ENCODE peak calls at places on chromosomes 1 and 21, in nine cellular contexts. L is psoas muscle, D is PC-3, I is left ventricle myocardium superior, N is DMS153, F is GM23248, Q is kidney tubule cell, S is Right ventricle myocardium inferior, Z is T-cell. U is an unnamed sample.

GRCh38 chr1:231069333-231069732 is 29.3 kb upstream of the FAM89A start:
- DNase-seq in F (no peak), Q (no peak), I (no peak), Z (no peak), D (no peak), S (no peak), N (no peak), L (no peak), U (no peak)

GRCh38 chr1:188709146-188709545 is 1768.5 kb downstream of the BRINP3 start:
- DNase-seq in F (no peak), I (no peak), L (no peak), N (no peak), S (no peak), Z (no peak), D (no peak), Q (no peak), U (no peak)

GRCh38 chr1:214454619-214455396 is 96.6 kb downstream of the PTPN14 start:
- DNase-seq in Z (no peak), I (no peak), S (no peak), D (peak), L (no peak), N (no peak), F (peak), Q (peak), U (no peak)

GRCh38 chr1:30877205-30877912 is 31.2 kb downstream of the SDC3 start:
- DNase-seq in N (no peak), Z (no peak), I (peak), L (peak), D (no peak), Q (no peak), F (peak), S (peak), U (no peak)

GRCh38 chr1:182962554-182963115 is 9.7 kb upstream of the SHCBP1L start:
- DNase-seq in L (peak), F (peak), S (peak), Z (no peak), N (peak), I (peak), Q (peak), D (peak), U (peak)

GRCh38 chr1:65229201-65229600 is 80.1 kb upstream of the DNAJC6 start:
- DNase-seq in I (no peak), S (no peak), N (no peak), Z (no peak), D (no peak), L (no peak), Q (no peak), F (no peak), U (no peak)

GRCh38 chr1:235101558-235102258 is 26.9 kb downstream of the TOMM20 start:
- DNase-seq in Z (no peak), N (no peak), I (no peak), D (no peak), L (no peak), F (peak), S (no peak), Q (no peak), U (no peak)

GRCh38 chr1:219541946-219542345 is 71.0 kb downstream of the ZC3H11B start:
- DNase-seq in N (no peak), Z (no peak), S (no peak), Q (peak), F (no peak), D (no peak), I (no peak), L (no peak), U (no peak)

GRCh38 chr21:32474179-32475059 is 61.9 kb downstream of the EVA1C start:
- DNase-seq in Z (no peak), I (no peak), F (no peak), L (no peak), Q (no peak), N (no peak), D (peak), S (no peak), U (no peak)

GRCh38 chr1:239997515-239998311 is 94.0 kb upstream of the FMN2 start:
- DNase-seq in I (peak), N (no peak), S (no peak), F (peak), L (no peak), Z (no peak), D (no peak), Q (no peak), U (no peak)

GRCh38 chr1:21638531-21639341 is 30.4 kb downstream of the RAP1GAP start:
- DNase-seq in N (peak), Q (peak), S (no peak), L (peak), Z (no peak), D (peak), F (peak), I (peak), U (peak)

GRCh38 chr1:203340112-203340804 is 10.7 kb downstream of the FMOD start:
- DNase-seq in I (peak), L (peak), F (peak), D (peak), Z (peak), Q (peak), S (peak), N (peak), U (no peak)

GRCh38 chr21:31623664-31624063 is 35.8 kb upstream of the SOD1 start:
- DNase-seq in D (peak), F (no peak), S (no peak), I (no peak), N (no peak), L (no peak), Z (no peak), Q (no peak), U (no peak)

GRCh38 chr1:35659589-35659988 is 18.3 kb upstream of the PSMB2 start:
- DNase-seq in F (no peak), Z (no peak), Q (no peak), L (no peak), I (no peak), S (no peak), D (no peak), N (no peak), U (no peak)

GRCh38 chr1:114318951-114319350 is 165.3 kb upstream of the SYT6 start:
- DNase-seq in S (no peak), L (no peak), D (no peak), Z (no peak), N (no peak), I (no peak), F (no peak), Q (no peak), U (no peak)

GRCh38 chr1:43144228-43144627 is 27.9 kb downstream of the EBNA1BP2 start:
- DNase-seq in S (no peak), I (no peak), Q (peak), F (peak), D (peak), L (no peak), Z (no peak), N (no peak), U (no peak)

GRCh38 chr1:235516862-235517446 is 12.7 kb upstream of the B3GALNT2 start:
- DNase-seq in Z (no peak), I (no peak), S (no peak), Q (peak), D (no peak), N (no peak), F (no peak), L (no peak), U (no peak)

GRCh38 chr1:111976332-111976731 is 13.1 kb downstream of the KCND3 start:
- DNase-seq in Q (no peak), N (peak), I (no peak), D (peak), L (no peak), S (no peak), Z (no peak), F (no peak), U (no peak)

GRCh38 chr1:7771673-7772299 is 690 bp downstream of the VAMP3 start:
- DNase-seq in Q (no peak), N (no peak), Z (no peak), S (no peak), I (no peak), L (no peak), D (no peak), F (peak), U (no peak)

GRCh38 chr1:242065813-242066212 is 66.9 kb upstream of the MAP1LC3C start:
- DNase-seq in Q (no peak), L (no peak), F (no peak), I (no peak), Z (no peak), S (no peak), D (no peak), N (no peak), U (no peak)

GRCh38 chr1:1118011-1118892 is 2.4 kb upstream of the C1orf159 start:
- DNase-seq in L (no peak), Z (no peak), N (no peak), S (peak), F (no peak), I (no peak), D (no peak), Q (no peak), U (no peak)

GRCh38 chr1:27360159-27361043 is 6.4 kb downstream of the MAP3K6 start:
- DNase-seq in N (no peak), D (no peak), F (no peak), L (no peak), Q (no peak), Z (peak), S (peak), I (peak), U (no peak)